ENCODE peak calls at places on chromosome 2, in seven cellular contexts. X is head of caudate nucleus; Z is endothelial cell; Q is HTR-8/SVneo; G is stimulated activated effector memory CD8-positive, alpha-beta T cell treated with anti-CD3 and anti-CD28 coated beads, Interleukin-12 subunit alpha, Interleukin-12 subunit beta, amount 100 ng/mL, for 72 hours; D is myocyte; U is activated naive CD4-positive, alpha-beta T cell. W is an unnamed sample.

GRCh38 chr2:130374587-130375290 is 18.9 kb downstream of the PTPN18 start:
- DNase-seq in D (no peak), G (peak), Q (peak), U (no peak), X (no peak), Z (no peak), W (no peak)

GRCh38 chr2:46828039-46828438 is 87.6 kb downstream of the MCFD2 start:
- DNase-seq in U (no peak), G (no peak), Q (no peak), Z (no peak), D (no peak), X (no peak), W (no peak)

GRCh38 chr2:3778841-3779505 is 75.6 kb downstream of the DCDC2C start:
- DNase-seq in D (no peak), U (no peak), Z (no peak), Q (no peak), X (no peak), G (no peak), W (no peak)

GRCh38 chr2:96546321-96546720 is 9.8 kb downstream of the ARID5A start:
- DNase-seq in Z (no peak), G (peak), Q (no peak), D (no peak), U (no peak), X (no peak), W (no peak)

GRCh38 chr2:69138247-69138754 is 125.3 kb downstream of the ANTXR1 start:
- DNase-seq in G (no peak), D (peak), X (no peak), Z (no peak), U (no peak), Q (peak), W (no peak)

GRCh38 chr2:177239934-177240600 is 24.5 kb downstream of the NFE2L2 start:
- DNase-seq in G (peak), Z (no peak), U (no peak), X (no peak), D (peak), Q (peak), W (peak)

GRCh38 chr2:96527052-96527964 is 9.2 kb upstream of the ARID5A start:
- DNase-seq in U (no peak), Q (peak), G (peak), X (no peak), D (no peak), Z (peak), W (no peak)

GRCh38 chr2:211159972-211160371 is 603.6 kb downstream of the CPS1 start:
- DNase-seq in Q (no peak), D (no peak), Z (no peak), G (no peak), U (no peak), X (no peak), W (no peak)

GRCh38 chr2:208356846-208357574 is 49.6 kb upstream of the PTH2R start:
- DNase-seq in U (no peak), Z (no peak), D (no peak), G (no peak), X (no peak), Q (no peak), W (no peak)

GRCh38 chr2:239249781-239250180 is 151.0 kb downstream of the HDAC4 start:
- DNase-seq in Q (no peak), G (no peak), U (no peak), Z (no peak), X (peak), D (peak), W (peak)

GRCh38 chr2:25279091-25279651 is 62.6 kb downstream of the DNMT3A start:
- DNase-seq in Q (peak), Z (no peak), D (peak), G (no peak), X (peak), U (no peak), W (peak)

GRCh38 chr2:101974663-101975062 is 17.1 kb upstream of the IL1R2 start:
- DNase-seq in G (no peak), D (no peak), Q (no peak), Z (no peak), U (no peak), X (no peak), W (no peak)

GRCh38 chr2:62304429-62305417 is 108.8 kb downstream of the B3GNT2 start:
- DNase-seq in Q (no peak), X (no peak), D (no peak), U (no peak), Z (peak), G (peak), W (peak)

GRCh38 chr2:23460228-23460627 is 75.2 kb downstream of the KLHL29 start:
- DNase-seq in X (no peak), Q (no peak), D (peak), U (no peak), Z (no peak), G (no peak), W (no peak)

GRCh38 chr2:55768991-55769390 is 75.3 kb upstream of the PNPT1 start:
- DNase-seq in U (no peak), X (no peak), Q (no peak), G (no peak), D (no peak), Z (no peak), W (no peak)

GRCh38 chr2:131641414-131642206 is 113.9 kb downstream of the CCDC74A start:
- DNase-seq in Z (no peak), D (peak), X (no peak), U (no peak), Q (no peak), G (no peak), W (no peak)

GRCh38 chr2:235936493-235936892 is 231.7 kb downstream of the GBX2 start:
- DNase-seq in Q (no peak), X (no peak), G (no peak), U (no peak), Z (peak), D (no peak), W (no peak)

GRCh38 chr2:185674232-185674631 is 64.4 kb upstream of the FSIP2 start:
- DNase-seq in U (no peak), D (no peak), Z (no peak), X (no peak), Q (no peak), G (no peak), W (no peak)

GRCh38 chr2:148914463-148914862 is 39.4 kb downstream of the KIF5C start:
- DNase-seq in Z (no peak), G (no peak), Q (no peak), U (no peak), X (no peak), D (peak), W (peak)

GRCh38 chr2:213649176-213649575 is 364.9 kb downstream of the SPAG16 start:
- DNase-seq in X (no peak), Z (no peak), D (no peak), G (no peak), U (no peak), Q (no peak), W (no peak)